ENCODE peak calls at places on chromosomes 12 and 14, in nine cellular contexts. U, A, Q, J, R, L, Y, B and T are unnamed samples.

GRCh38 chr12:113002155-113002554 is 23.8 kb downstream of the OAS2 start:
- DNase-seq in R (no peak), U (no peak), J (no peak), B (no peak), L (no peak), A (no peak), Y (no peak), Q (no peak), T (peak; percentile 28)

GRCh38 chr14:106530423-106531107 is 1004.2 kb downstream of the TMEM121 start:
- DNase-seq in R (no peak), Y (no peak), U (peak; percentile 43), J (no peak), Q (no peak), B (no peak), L (peak; percentile 16), A (no peak), T (no peak)

GRCh38 chr12:121465921-121466799 is 66.2 kb downstream of the RNF34 start:
- DNase-seq in B (no peak), Q (peak; percentile 26), L (peak; percentile 38), U (peak; percentile 53), Y (peak; percentile 37), J (peak; percentile 74), R (no peak), A (peak; percentile 26), T (no peak)

GRCh38 chr14:79576434-79576833 is 634.9 kb downstream of the DIO2 start:
- DNase-seq in Q (no peak), B (no peak), R (no peak), Y (no peak), U (no peak), A (no peak), J (no peak), L (no peak), T (no peak)

GRCh38 chr14:23130875-23131274 is 11.8 kb upstream of the CEBPE start:
- DNase-seq in A (no peak), Y (no peak), J (no peak), Q (no peak), B (no peak), R (no peak), L (no peak), U (no peak), T (no peak)

GRCh38 chr14:74852922-74853530 is 22.9 kb downstream of the PROX2 start:
- DNase-seq in J (no peak), A (no peak), R (no peak), U (no peak), B (no peak), Y (no peak), L (no peak), Q (no peak), T (no peak)

GRCh38 chr12:99119943-99120342 is 474.9 kb downstream of the APAF1 start:
- DNase-seq in R (no peak), U (no peak), Q (no peak), L (no peak), B (no peak), A (no peak), J (no peak), Y (no peak), T (no peak)

GRCh38 chr12:62332598-62332997 is 72.4 kb downstream of the USP15 start:
- DNase-seq in J (no peak), B (no peak), L (no peak), Y (no peak), Q (no peak), U (no peak), R (no peak), A (peak; percentile 45), T (no peak)

GRCh38 chr14:22752422-22752821 is 14.1 kb upstream of the OXA1L start:
- DNase-seq in L (no peak), R (no peak), B (no peak), U (no peak), Q (no peak), A (no peak), J (no peak), Y (no peak), T (no peak)

GRCh38 chr12:124695861-124696260 is 128.4 kb upstream of the NCOR2 start:
- DNase-seq in A (peak; percentile 29), U (no peak), B (no peak), L (no peak), R (no peak), J (no peak), Y (no peak), Q (no peak), T (no peak)

GRCh38 chr14:63705561-63706070 is 22.2 kb downstream of the SGPP1 start:
- DNase-seq in B (no peak), Q (no peak), L (no peak), Y (no peak), J (no peak), U (no peak), R (no peak), A (no peak), T (no peak)

GRCh38 chr12:101713059-101713682 is 15.7 kb downstream of the CHPT1 start:
- DNase-seq in J (no peak), B (peak; percentile 72), Q (no peak), R (no peak), A (no peak), U (no peak), Y (no peak), L (no peak), T (no peak)

GRCh38 chr14:104892517-104893434 is 27.7 kb downstream of the CEP170B start:
- DNase-seq in Q (no peak), A (no peak), U (no peak), J (peak; percentile 43), L (no peak), Y (no peak), B (peak; percentile 63), R (no peak), T (no peak)

GRCh38 chr12:98509063-98509462 is 6.3 kb upstream of the TMPO start:
- DNase-seq in R (no peak), B (no peak), L (no peak), U (no peak), Q (no peak), A (no peak), J (peak; percentile 25), Y (no peak), T (no peak)

GRCh38 chr12:15971211-15971610 is 60.1 kb downstream of the DERA start:
- DNase-seq in B (no peak), A (no peak), Q (no peak), L (no peak), Y (no peak), U (no peak), J (no peak), R (no peak), T (no peak)

GRCh38 chr14:104536942-104537612 is 42.5 kb upstream of the C14orf180 start:
- DNase-seq in A (peak; percentile 53), L (no peak), R (no peak), Q (no peak), Y (no peak), B (peak; percentile 12), J (no peak), U (no peak), T (peak; percentile 40)

GRCh38 chr12:106861984-106862894 is 87.8 kb downstream of the RIC8B start:
- DNase-seq in Y (no peak), L (no peak), R (no peak), B (no peak), A (no peak), U (no peak), Q (no peak), J (no peak), T (no peak)

GRCh38 chr12:3622732-3623690 is 129.9 kb downstream of the CRACR2A start:
- DNase-seq in L (no peak), R (no peak), Y (no peak), U (no peak), Q (no peak), B (no peak), A (no peak), J (no peak), T (peak; percentile 25)

GRCh38 chr12:56699020-56699661 is 11.1 kb upstream of the PTGES3 start:
- DNase-seq in Y (no peak), J (no peak), A (no peak), B (no peak), R (no peak), Q (no peak), L (no peak), U (no peak), T (no peak)

GRCh38 chr14:85566603-85567002 is 36.7 kb downstream of the FLRT2 start:
- DNase-seq in Y (no peak), L (no peak), A (peak; percentile 43), R (no peak), Q (no peak), U (no peak), J (no peak), B (no peak), T (no peak)

GRCh38 chr12:56157201-56158028 is 744 bp upstream of the MYL6 start:
- DNase-seq in B (peak; percentile 90), R (no peak), J (peak; percentile 90), U (peak; percentile 80), A (peak; percentile 84), Q (peak; percentile 40), L (peak; percentile 39), Y (peak; percentile 90), T (peak; percentile 93)

GRCh38 chr12:94070520-94070919 is 77.9 kb upstream of the PLXNC1 start:
- DNase-seq in L (no peak), Y (no peak), Q (no peak), B (no peak), R (no peak), J (no peak), U (no peak), A (no peak), T (no peak)